ENCODE peak calls at places on chromosomes 13 and 19, in four cellular contexts. F, W, Z and B are unnamed samples.
A peak's percentile ranks its signal among the peaks of the same experiment; 100 is the strongest.

GRCh38 chr13:67878376-67878775 is 648.2 kb upstream of the PCDH9 start:
- DNase-seq in Z (no peak), F (no peak), W (no peak), B (no peak)

GRCh38 chr13:79405501-79405830 is 589 bp downstream of the RBM26 start:
- DNase-seq in W (no peak), F (peak; percentile 23), Z (no peak), B (no peak)

GRCh38 chr13:110425444-110425780 is 118.3 kb downstream of the COL4A2 start:
- DNase-seq in F (no peak), Z (no peak), W (no peak), B (no peak)

GRCh38 chr19:29092712-29093552 is 120.0 kb downstream of the UQCRFS1 start:
- DNase-seq in W (peak; percentile 80), Z (no peak), F (peak; percentile 33), B (no peak)

GRCh38 chr19:48780684-48781391 is 25.5 kb downstream of the FGF21 start:
- DNase-seq in F (no peak), Z (peak; percentile 54), W (peak; percentile 34), B (peak; percentile 88)

GRCh38 chr13:27170521-27171243 is 929 bp downstream of the USP12 start:
- DNase-seq in Z (no peak), F (peak; percentile 75), W (peak; percentile 45), B (peak; percentile 33)

GRCh38 chr13:43268632-43269031 is 245.2 kb downstream of the DNAJC15 start:
- DNase-seq in F (no peak), Z (no peak), W (no peak), B (no peak)

GRCh38 chr13:90448466-90449037 is 898.9 kb upstream of the MIR17HG start:
- DNase-seq in F (no peak), Z (no peak), W (no peak), B (no peak)

GRCh38 chr19:43957891-43958290 is 6.9 kb downstream of the ZNF221 start:
- DNase-seq in W (no peak), Z (no peak), F (no peak), B (peak; percentile 59)

GRCh38 chr19:48390188-48391099 is 907 bp downstream of the KDELR1 start:
- DNase-seq in Z (no peak), F (peak; percentile 81), W (peak; percentile 84), B (peak; percentile 44)

GRCh38 chr13:40170982-40171381 is 495.5 kb downstream of the FOXO1 start:
- DNase-seq in Z (no peak), F (no peak), W (no peak), B (no peak)

GRCh38 chr13:99307648-99308339 is 595 bp upstream of the GPR183 start:
- DNase-seq in F (no peak), Z (no peak), W (no peak), B (no peak)
- TF ChIP-seq NR2C2 in F (no peak), Z (no peak), W (no peak), B (no peak)

GRCh38 chr19:35154535-35155406 is at the start of gene FXYD5:
- DNase-seq in W (peak; percentile 90), F (peak; percentile 64), Z (no peak), B (no peak)
- TF ChIP-seq SP1 in W (peak; percentile 41), F (no peak), Z (no peak), B (no peak)

DNA sequence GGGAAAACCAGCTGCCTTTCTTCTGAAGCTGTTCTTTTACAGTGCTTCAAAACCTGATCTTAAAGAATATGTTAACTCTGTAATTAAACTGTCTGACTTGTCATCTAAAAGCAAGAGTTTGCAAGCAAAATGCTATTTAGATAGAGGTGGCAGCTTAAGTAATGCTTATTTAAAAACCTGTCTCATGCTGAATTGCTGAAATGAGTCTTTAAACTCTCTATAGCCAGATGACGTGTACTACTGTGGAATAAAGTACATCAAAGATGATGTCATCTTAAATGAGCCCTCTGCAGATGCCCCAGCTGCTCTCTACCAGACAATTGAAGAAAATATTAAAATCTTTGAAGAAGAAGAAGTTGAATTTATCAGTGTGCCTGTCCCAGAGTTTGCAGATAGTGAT is 22.9 kb downstream of the ITM2B start:
- DNase-seq in W (no peak), Z (no peak), F (no peak), B (no peak)
- TF ChIP-seq NR2C2 in W (no peak), Z (no peak), F (no peak), B (no peak)

GRCh38 chr19:40800339-40800996 is 1.5 kb downstream of the EGLN2 start:
- DNase-seq in F (no peak), W (no peak), Z (no peak), B (no peak)
- TF ChIP-seq SP1 in F (no peak), W (no peak), Z (no peak), B (no peak)

GRCh38 chr19:309206-309565 is 18.0 kb upstream of the PLPP2 start:
- DNase-seq in F (no peak), W (no peak), Z (no peak), B (no peak)
- TF ChIP-seq NR2C2 in F (no peak), W (no peak), Z (no peak), B (no peak)

GRCh38 chr19:35208121-35208520 is 20.4 kb downstream of the FAM187B start:
- DNase-seq in F (no peak), Z (no peak), W (no peak), B (no peak)
- TF ChIP-seq SP1 in F (no peak), Z (no peak), W (no peak), B (no peak)

DNA sequence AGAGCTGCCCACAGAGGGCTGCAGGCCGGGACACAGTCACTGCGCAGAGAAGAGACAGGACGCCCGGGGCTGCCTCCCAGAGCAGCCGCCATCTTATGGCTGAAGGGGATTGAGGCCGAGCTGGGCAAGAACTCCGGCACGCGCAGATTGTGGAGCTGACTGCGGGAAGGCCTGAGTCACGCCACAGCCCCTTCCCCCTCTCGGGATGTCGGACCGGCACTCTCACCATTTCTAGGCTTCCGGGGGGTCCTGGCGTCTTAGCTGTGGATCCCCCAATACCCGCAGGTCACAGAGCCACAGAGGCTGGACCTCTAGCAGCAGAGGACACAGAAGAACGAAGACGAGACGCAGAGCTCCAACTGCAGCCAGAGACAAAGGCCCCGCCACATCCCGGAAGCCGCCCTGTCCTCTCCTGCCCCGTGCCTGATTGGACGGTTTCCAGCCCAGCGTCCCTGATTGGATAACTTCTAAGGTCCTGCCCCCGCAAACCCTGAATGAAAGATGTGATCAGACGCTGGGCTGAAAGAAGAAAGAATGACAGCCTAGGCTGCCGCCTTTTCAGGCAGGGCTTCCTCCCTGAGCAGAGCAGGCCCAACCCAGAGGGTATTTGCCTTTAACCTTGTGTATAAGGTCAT is at the start of gene ZNF43:
- DNase-seq in W (peak; percentile 72), F (peak; percentile 92), Z (peak; percentile 13), B (peak; percentile 87)
- TF ChIP-seq NR2C2 in W (no peak), F (no peak), Z (no peak), B (peak; percentile 19)